ENCODE peak calls at places on chromosomes 2 and 18, in seven cellular contexts. F is IMR-90, B is neuronal stem cell, I is GM23248, Y is K562, A is fibroblast of lung, O is mammary epithelial cell. S is an unnamed sample.

GRCh38 chr2:168466190-168466737 is 10.2 kb downstream of the CERS6 start:
- DNase-seq in F (no peak), B (no peak), I (no peak), Y (no peak), A (no peak), O (no peak), S (no peak)

GRCh38 chr18:76461692-76462325 is 33.2 kb downstream of the ZNF516 start:
- DNase-seq in F (no peak), B (no peak), I (no peak), Y (no peak), A (no peak), O (no peak), S (no peak)

GRCh38 chr2:142140434-142140845 is 9.6 kb upstream of the LRP1B start:
- DNase-seq in F (peak; percentile 9), B (peak; percentile 32), I (peak; percentile 34), Y (no peak), A (peak; percentile 57), O (no peak), S (peak; percentile 81)

GRCh38 chr2:96135171-96135570 is 3.1 kb downstream of the ASTL start:
- DNase-seq in F (no peak), B (no peak), I (no peak), Y (no peak), A (no peak), O (no peak), S (no peak)

GRCh38 chr2:25383806-25384205 is 42.1 kb upstream of the DNMT3A start:
- DNase-seq in F (no peak), B (no peak), I (no peak), Y (no peak), A (no peak), O (no peak), S (no peak)

GRCh38 chr18:47730795-47731194 is 199.7 kb downstream of the SMAD2 start:
- DNase-seq in F (peak; percentile 4), B (no peak), I (peak; percentile 39), Y (no peak), A (no peak), O (peak; percentile 3), S (no peak)

GRCh38 chr2:226791056-226791486 is 8.5 kb downstream of the IRS1 start:
- DNase-seq in F (peak; percentile 71), B (no peak), I (peak; percentile 85), Y (no peak), A (peak; percentile 76), O (peak; percentile 59), S (peak; percentile 69)

GRCh38 chr2:207487650-207488315 is 42.0 kb upstream of the CREB1 start:
- DNase-seq in F (peak; percentile 95), B (no peak), I (peak; percentile 98), Y (peak; percentile 13), A (peak; percentile 63), O (peak; percentile 82), S (peak; percentile 53)

GRCh38 chr2:102034683-102035606 is 43.2 kb downstream of the IL1R2 start:
- DNase-seq in F (no peak), B (no peak), I (no peak), Y (no peak), A (no peak), O (no peak), S (no peak)

GRCh38 chr2:1847846-1848598 is 103.7 kb upstream of the PXDN start:
- DNase-seq in F (no peak), B (no peak), I (no peak), Y (no peak), A (no peak), O (no peak), S (no peak)

GRCh38 chr2:60516383-60516811 is 37.1 kb downstream of the BCL11A start:
- DNase-seq in F (peak; percentile 90), B (no peak), I (peak; percentile 95), Y (no peak), A (peak; percentile 67), O (peak; percentile 48), S (peak; percentile 82)

GRCh38 chr18:55633032-55633431 is 45.0 kb upstream of the TCF4 start:
- DNase-seq in F (no peak), B (no peak), I (peak; percentile 5), Y (no peak), A (peak; percentile 4), O (peak; percentile 85), S (no peak)

GRCh38 chr18:55968550-55968949 is 380.6 kb upstream of the TCF4 start:
- DNase-seq in F (peak; percentile 28), B (no peak), I (peak; percentile 58), Y (no peak), A (no peak), O (peak; percentile 67), S (no peak)

GRCh38 chr2:27320958-27321543 is 1.8 kb downstream of the MPV17 start:
- DNase-seq in F (peak; percentile 99), B (no peak), I (peak; percentile 99), Y (peak; percentile 83), A (peak; percentile 98), O (peak; percentile 98), S (peak; percentile 92)

GRCh38 chr2:45729753-45730512 is 78.5 kb downstream of the PRKCE start:
- DNase-seq in F (no peak), B (no peak), I (no peak), Y (peak; percentile 44), A (no peak), O (no peak), S (no peak)

GRCh38 chr2:174535757-174536703 is 49.2 kb upstream of the GPR155 start:
- DNase-seq in F (no peak), B (no peak), I (no peak), Y (no peak), A (no peak), O (no peak), S (no peak)

GRCh38 chr2:163771596-163771995 is 35.8 kb upstream of the FIGN start:
- DNase-seq in F (no peak), B (no peak), I (no peak), Y (no peak), A (no peak), O (peak; percentile 76), S (no peak)

GRCh38 chr2:231489990-231490389 is 25.7 kb upstream of the NCL start:
- DNase-seq in F (no peak), B (no peak), I (peak; percentile 26), Y (no peak), A (no peak), O (no peak), S (no peak)

GRCh38 chr2:618591-618990 is 58.6 kb downstream of the TMEM18 start:
- DNase-seq in F (no peak), B (no peak), I (no peak), Y (no peak), A (no peak), O (no peak), S (no peak)

GRCh38 chr2:9145752-9146430 is 60.7 kb upstream of the ASAP2 start:
- DNase-seq in F (no peak), B (no peak), I (no peak), Y (no peak), A (no peak), O (no peak), S (no peak)

GRCh38 chr2:8872821-8873432 is 35.5 kb upstream of the KIDINS220 start:
- DNase-seq in F (peak; percentile 73), B (peak; percentile 15), I (peak; percentile 82), Y (peak; percentile 29), A (peak; percentile 79), O (peak; percentile 37), S (peak; percentile 83)

GRCh38 chr18:3671181-3671580 is 221.2 kb downstream of the TGIF1 start:
- DNase-seq in F (peak; percentile 50), B (no peak), I (no peak), Y (no peak), A (no peak), O (no peak), S (no peak)

GRCh38 chr2:33118648-33119047 is 171.9 kb downstream of the LTBP1 start:
- DNase-seq in F (no peak), B (no peak), I (no peak), Y (no peak), A (no peak), O (no peak), S (no peak)

GRCh38 chr2:123738643-123739042 is 286.4 kb upstream of the CNTNAP5 start:
- DNase-seq in F (no peak), B (no peak), I (no peak), Y (no peak), A (peak; percentile 19), O (peak; percentile 5), S (no peak)

GRCh38 chr2:88638743-88639142 is 11.5 kb upstream of the EIF2AK3 start:
- DNase-seq in F (no peak), B (no peak), I (peak; percentile 62), Y (no peak), A (no peak), O (peak; percentile 74), S (no peak)

DNA sequence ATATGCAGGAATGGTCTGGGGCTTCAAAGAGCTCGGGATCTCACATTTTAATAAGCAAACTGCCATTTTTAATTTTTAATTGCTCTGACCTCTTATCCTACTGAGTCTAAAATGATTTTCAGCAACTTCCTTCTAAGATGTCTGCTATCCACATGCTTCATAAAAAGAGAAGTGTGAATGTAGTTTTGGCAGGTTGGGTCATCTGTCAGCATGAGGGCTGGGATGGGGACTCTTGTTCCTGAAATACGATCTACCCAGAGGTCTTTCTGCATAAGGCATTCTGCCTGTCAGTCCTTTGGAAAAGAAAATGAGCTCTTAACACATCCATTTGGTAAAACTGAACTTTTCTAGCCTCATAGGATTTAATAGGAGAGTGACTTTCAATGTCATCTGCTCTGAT is 252.8 kb upstream of the APCDD1 start:
- DNase-seq in F (no peak), B (no peak), I (no peak), Y (no peak), A (no peak), O (no peak), S (no peak)
- H3K9ac ChIP-seq in F (no peak overlapping the region), B (no peak overlapping the region), I (no peak overlapping the region), Y (no peak overlapping the region), A (no peak overlapping the region), O (no peak overlapping the region), S (no peak overlapping the region)

GRCh38 chr18:33440384-33441043 is at the start of gene CCDC178:
- DNase-seq in F (peak; percentile 4), B (peak; percentile 55), I (peak; percentile 11), Y (peak; percentile 19), A (peak; percentile 36), O (no peak), S (peak; percentile 41)
- H3K4me3 ChIP-seq in F (peak within 1 kb of the TSS; percentile 29), B (peak within 1 kb of the TSS; percentile 84), I (peak within 1 kb of the TSS; percentile 59), Y (peak within 1 kb of the TSS; percentile 31), A (peak within 1 kb of the TSS; percentile 49), O (peak within 1 kb of the TSS; percentile 42), S (peak within 1 kb of the TSS; percentile 83)

DNA sequence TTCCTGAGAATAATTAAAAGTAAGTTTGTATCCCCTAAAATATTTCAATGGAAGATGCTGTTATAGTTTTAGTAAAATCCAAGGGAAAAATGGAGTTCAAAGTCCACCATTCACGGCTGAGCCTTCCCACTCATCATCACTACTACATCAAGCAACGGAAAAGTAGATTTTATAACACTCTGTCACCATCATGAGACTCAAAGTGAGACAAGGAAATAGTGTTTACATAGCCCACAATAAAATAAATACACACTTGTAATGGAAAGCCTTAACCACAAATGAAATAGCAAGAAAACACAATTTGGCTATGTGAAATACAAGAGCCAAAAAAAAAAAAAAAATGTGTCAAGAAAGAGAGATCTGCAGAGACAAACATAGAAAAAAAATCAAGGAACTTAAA is 569.9 kb upstream of the REG3G start:
- DNase-seq in F (no peak), B (no peak), I (no peak), Y (no peak), A (no peak), O (no peak), S (no peak)
- H3K9ac ChIP-seq in F (no peak overlapping the region), B (no peak overlapping the region), I (no peak overlapping the region), Y (no peak overlapping the region), A (no peak overlapping the region), O (no peak overlapping the region), S (no peak overlapping the region)

DNA sequence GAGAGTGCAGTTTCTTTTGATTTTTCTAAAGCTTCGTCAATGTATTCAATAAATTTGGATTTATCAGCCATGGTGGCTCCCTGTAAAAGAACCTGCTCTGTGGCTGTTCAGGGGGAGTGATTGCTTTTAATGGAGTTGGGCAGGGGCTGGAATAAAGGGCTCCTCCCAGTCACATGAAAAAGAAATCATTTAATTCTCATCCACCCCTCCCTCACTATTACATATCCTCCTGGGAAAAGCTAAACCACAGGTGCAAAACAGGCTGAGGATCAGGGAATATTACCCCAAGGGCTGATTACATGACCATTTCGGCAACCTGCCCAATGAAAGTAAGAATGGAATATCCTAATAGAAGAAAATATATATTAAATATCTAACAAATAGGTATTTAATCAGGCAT is at the start of gene SULT6B1:
- DNase-seq in F (no peak), B (no peak), I (no peak), Y (no peak), A (no peak), O (no peak), S (no peak)
- H3K4me3 ChIP-seq in F (no peak within 1 kb of the TSS), B (no peak within 1 kb of the TSS), I (no peak within 1 kb of the TSS), Y (no peak within 1 kb of the TSS), A (no peak within 1 kb of the TSS), O (no peak within 1 kb of the TSS), S (no peak within 1 kb of the TSS)

S was measured in adipocyte.